ENCODE peak calls at places on chromosomes 2 and 18, in seven cellular contexts. Z, U, R, X, G, F and I are unnamed samples.

GRCh38 chr2:62309465-62310091 is 113.7 kb downstream of the B3GNT2 start:
- DNase-seq in Z (no peak), U (no peak), R (no peak), X (no peak), G (no peak), F (no peak), I (peak)

GRCh38 chr18:44564922-44565321 is 115.8 kb upstream of the SETBP1 start:
- DNase-seq in Z (peak), U (no peak), R (no peak), X (no peak), G (peak), F (no peak), I (no peak)

GRCh38 chr2:195447353-195447975 is 209.6 kb upstream of the SLC39A10 start:
- DNase-seq in Z (no peak), U (peak), R (no peak), X (no peak), G (no peak), F (no peak), I (no peak)

GRCh38 chr2:76870011-76870410 is 652.2 kb downstream of the LRRTM4 start:
- DNase-seq in Z (no peak), U (no peak), R (no peak), X (no peak), G (no peak), F (no peak), I (no peak)

GRCh38 chr2:150483532-150483931 is 3.9 kb downstream of the RND3 start:
- DNase-seq in Z (no peak), U (no peak), R (no peak), X (no peak), G (no peak), F (no peak), I (no peak)

GRCh38 chr2:200698217-200698616 is 112.4 kb downstream of the AOX1 start:
- DNase-seq in Z (no peak), U (no peak), R (no peak), X (no peak), G (no peak), F (no peak), I (no peak)

GRCh38 chr2:68837164-68837860 is 33.9 kb downstream of the BMP10 start:
- DNase-seq in Z (no peak), U (peak), R (peak), X (peak), G (peak), F (peak), I (peak)

GRCh38 chr18:5410582-5410981 is 115.1 kb upstream of the ZBTB14 start:
- DNase-seq in Z (no peak), U (no peak), R (no peak), X (no peak), G (no peak), F (no peak), I (no peak)

GRCh38 chr2:237092920-237093781 is 7.5 kb downstream of the COPS8 start:
- DNase-seq in Z (peak), U (no peak), R (no peak), X (no peak), G (peak), F (peak), I (no peak)

GRCh38 chr2:100603945-100604633 is 41.3 kb downstream of the PDCL3 start:
- DNase-seq in Z (no peak), U (no peak), R (no peak), X (no peak), G (no peak), F (no peak), I (no peak)

GRCh38 chr2:100793220-100793619 is 26.7 kb upstream of the NPAS2 start:
- DNase-seq in Z (no peak), U (no peak), R (no peak), X (no peak), G (no peak), F (no peak), I (no peak)

GRCh38 chr2:85503611-85504433 is 35.1 kb upstream of the MAT2A start:
- DNase-seq in Z (no peak), U (no peak), R (no peak), X (no peak), G (peak), F (no peak), I (peak)

GRCh38 chr2:167331636-167332232 is 443.5 kb downstream of the XIRP2 start:
- DNase-seq in Z (no peak), U (peak), R (no peak), X (no peak), G (no peak), F (no peak), I (no peak)

GRCh38 chr2:144780983-144781382 is 261.1 kb upstream of the ZEB2 start:
- DNase-seq in Z (no peak), U (no peak), R (peak), X (no peak), G (no peak), F (no peak), I (no peak)

GRCh38 chr18:47908523-47909039 is 21.9 kb downstream of the SMAD2 start:
- DNase-seq in Z (no peak), U (no peak), R (no peak), X (no peak), G (no peak), F (no peak), I (no peak)

GRCh38 chr2:159753797-159754196 is 41.5 kb downstream of the MARCHF7 start:
- DNase-seq in Z (no peak), U (no peak), R (no peak), X (no peak), G (no peak), F (no peak), I (no peak)

GRCh38 chr18:34677056-34677574 is 33.0 kb upstream of the DTNA start:
- DNase-seq in Z (no peak), U (no peak), R (no peak), X (no peak), G (no peak), F (no peak), I (no peak)

GRCh38 chr18:47397671-47398319 is 146.3 kb upstream of the SKOR2 start:
- DNase-seq in Z (no peak), U (peak), R (peak), X (no peak), G (no peak), F (peak), I (peak)

GRCh38 chr2:219440388-219441256 is 6.0 kb downstream of the SPEG start:
- DNase-seq in Z (no peak), U (no peak), R (no peak), X (no peak), G (peak), F (no peak), I (no peak)

GRCh38 chr2:38394903-38395341 is 17.8 kb upstream of the ATL2 start:
- DNase-seq in Z (peak), U (no peak), R (no peak), X (no peak), G (no peak), F (no peak), I (no peak)

GRCh38 chr2:141341444-141341843 is 789.4 kb downstream of the LRP1B start:
- DNase-seq in Z (no peak), U (no peak), R (no peak), X (no peak), G (peak), F (no peak), I (no peak)

GRCh38 chr2:23901966-23902942 is 24.7 kb downstream of the ATAD2B start:
- DNase-seq in Z (no peak), U (no peak), R (no peak), X (no peak), G (peak), F (no peak), I (peak)

GRCh38 chr2:96120991-96121390 is 4.6 kb upstream of the ADRA2B start:
- DNase-seq in Z (no peak), U (no peak), R (no peak), X (no peak), G (no peak), F (no peak), I (no peak)
- TF ChIP-seq POLR2A in Z (no peak), U (no peak), R (no peak), X (no peak), G (no peak), F (no peak), I (no peak)

DNA sequence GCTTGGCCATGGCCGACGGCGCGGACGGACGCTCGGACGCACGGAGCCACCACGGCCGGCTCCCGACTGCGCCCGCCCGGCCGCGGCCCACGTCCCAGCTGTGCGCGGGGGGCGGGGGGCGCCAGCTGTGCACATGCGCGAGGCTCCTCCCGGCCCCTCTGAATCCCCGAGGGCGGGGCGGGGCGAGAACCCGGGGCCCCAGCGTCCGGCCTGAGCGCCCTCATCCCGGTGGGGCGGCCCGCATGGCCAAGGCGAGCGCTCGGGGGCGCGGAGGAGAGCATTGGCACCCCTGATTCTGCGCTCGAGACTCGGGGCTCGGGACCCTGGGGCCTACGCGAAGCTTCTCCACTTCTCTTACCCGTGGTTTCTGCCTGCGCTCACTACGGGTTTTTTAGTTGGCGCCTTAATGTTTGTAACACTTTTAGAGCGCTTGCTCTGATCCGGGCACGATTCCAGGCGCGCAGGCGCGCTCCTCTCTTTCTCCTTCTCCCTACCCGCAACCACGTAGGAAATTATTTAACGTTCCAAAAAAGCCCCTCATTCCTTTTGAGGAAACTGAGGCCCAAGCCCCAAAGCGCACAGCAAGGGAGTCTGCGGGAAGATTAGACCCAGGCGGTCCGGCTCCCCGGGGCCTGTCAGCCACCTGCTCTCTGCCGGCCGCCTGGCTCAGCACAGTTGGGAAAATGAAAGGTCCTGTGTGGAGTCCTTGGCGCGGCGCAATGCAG is at the start of gene PXDN:
- DNase-seq in Z (peak), U (no peak), R (no peak), X (no peak), G (peak), F (no peak), I (no peak)
- TF ChIP-seq POLR2A in Z (peak), U (no peak), R (no peak), X (peak), G (peak), F (no peak), I (no peak)

DNA sequence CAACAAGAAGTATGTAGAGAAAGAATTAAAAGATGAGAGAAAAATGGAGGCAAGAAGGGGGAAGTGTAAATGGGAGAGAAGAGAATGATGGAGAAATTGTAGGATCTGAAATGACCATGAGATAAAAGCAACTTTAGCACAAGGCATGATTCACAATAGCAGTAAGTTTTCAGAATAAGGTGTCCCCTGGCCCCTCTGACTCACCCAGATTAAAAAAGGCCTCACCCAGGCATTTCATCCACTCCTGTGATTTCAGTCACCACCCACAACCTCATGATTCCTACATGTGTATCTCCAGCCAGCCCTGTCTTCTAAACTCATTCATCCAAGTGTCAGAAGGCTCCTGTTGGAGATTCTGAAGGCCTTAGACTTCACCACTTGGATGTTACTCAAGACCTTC is 56.6 kb downstream of the SP100 start:
- DNase-seq in Z (no peak), U (no peak), R (no peak), X (no peak), G (peak), F (no peak), I (no peak)
- TF ChIP-seq POLR2A in Z (no peak), U (no peak), R (no peak), X (no peak), G (no peak), F (no peak), I (no peak)

DNA sequence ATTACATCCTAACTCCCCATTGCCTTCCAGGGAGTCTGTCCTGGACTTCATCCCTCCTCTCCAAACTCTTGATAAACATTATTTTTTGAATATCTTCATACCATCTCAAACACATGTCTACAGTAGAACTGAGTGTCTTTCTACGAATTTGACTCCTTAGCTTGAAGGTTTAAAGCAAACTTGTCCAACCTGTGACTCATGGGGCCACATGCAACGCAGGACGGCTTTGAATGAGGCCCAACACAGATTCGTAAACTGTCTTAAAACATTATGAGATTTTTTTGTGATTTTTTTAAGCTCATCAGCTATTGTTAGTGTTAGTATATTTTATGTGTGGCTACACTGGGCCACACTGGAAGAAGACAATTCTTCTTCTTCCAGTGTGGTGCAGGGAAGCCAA is 98.1 kb downstream of the PARD3B start:
- DNase-seq in Z (no peak), U (no peak), R (no peak), X (no peak), G (peak), F (no peak), I (no peak)
- TF ChIP-seq POLR2A in Z (no peak), U (no peak), R (no peak), X (no peak), G (no peak), F (no peak), I (no peak)

GRCh38 chr2:239269173-239269865 is 131.5 kb downstream of the HDAC4 start:
- DNase-seq in Z (no peak), U (no peak), R (no peak), X (peak), G (no peak), F (no peak), I (no peak)

GRCh38 chr2:239267411-239267941 is 133.3 kb downstream of the HDAC4 start:
- DNase-seq in Z (peak), U (no peak), R (peak), X (peak), G (peak), F (no peak), I (peak)

GRCh38 chr2:239269959-239270358 is 130.9 kb downstream of the HDAC4 start:
- DNase-seq in Z (no peak), U (no peak), R (no peak), X (peak), G (no peak), F (no peak), I (no peak)

GRCh38 chr2:239268082-239268481 is 132.7 kb downstream of the HDAC4 start:
- DNase-seq in Z (peak), U (no peak), R (no peak), X (peak), G (no peak), F (no peak), I (no peak)

DNA sequence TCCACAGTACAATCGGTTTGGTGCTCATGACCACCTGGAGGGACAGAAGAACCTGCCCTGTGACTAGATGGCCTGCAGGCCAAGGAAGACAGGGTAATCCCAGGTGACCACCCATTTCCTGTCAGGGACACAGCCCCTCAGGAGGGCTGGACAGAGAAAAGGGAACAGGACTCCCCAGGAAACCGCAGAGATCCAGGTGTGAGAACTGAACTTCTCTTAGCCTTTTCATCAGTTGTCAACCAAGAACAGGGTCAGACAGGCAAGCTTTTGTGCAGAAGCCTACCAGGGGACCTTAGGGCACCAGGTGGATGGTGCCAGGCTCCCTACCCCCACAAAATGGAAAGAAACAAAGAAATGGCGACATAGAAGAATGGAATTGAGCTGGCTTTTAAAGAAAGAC is 132.3 kb downstream of the HDAC4 start:
- DNase-seq in Z (no peak), U (no peak), R (no peak), X (peak), G (no peak), F (no peak), I (no peak)
- TF ChIP-seq POLR2A in Z (no peak), U (no peak), R (no peak), X (no peak), G (no peak), F (no peak), I (no peak)

DNA sequence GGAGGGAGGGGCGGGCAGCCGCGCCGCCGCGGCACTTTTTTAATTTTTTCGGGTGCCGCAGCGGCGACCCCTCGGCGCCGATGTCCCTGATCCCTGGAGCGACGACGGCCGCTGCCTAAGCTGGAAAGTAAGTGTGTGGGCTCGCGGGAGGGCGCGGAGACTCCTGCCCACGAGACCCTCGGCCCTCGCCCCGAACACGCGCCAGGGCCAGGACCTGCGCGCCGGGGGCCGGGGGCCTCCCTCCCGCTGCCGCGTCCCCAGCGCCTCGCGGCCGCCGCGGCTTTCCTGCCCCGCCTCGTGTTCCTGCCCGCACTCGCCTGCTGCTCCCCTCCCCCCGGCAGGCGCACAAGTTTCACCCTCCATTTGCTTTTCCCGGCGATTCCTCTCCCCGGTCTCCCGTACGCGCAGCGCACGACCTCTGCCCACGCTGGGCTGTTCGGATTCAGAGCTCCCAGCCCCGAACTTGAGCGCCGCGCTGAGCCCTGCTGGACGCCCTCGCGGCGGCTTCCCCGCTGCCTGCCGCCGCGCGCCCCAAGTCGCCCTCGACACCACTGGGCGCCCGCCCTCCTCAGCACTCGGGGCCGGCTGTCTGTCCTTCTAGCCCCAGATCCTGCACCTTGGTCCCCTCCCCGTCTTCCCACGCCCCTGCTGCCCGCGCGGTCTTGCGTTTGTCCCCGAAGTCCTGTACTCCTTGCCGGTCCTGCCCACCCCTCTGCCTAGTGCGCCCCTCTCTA is 507 bp downstream of the PKP4 start:
- DNase-seq in Z (peak), U (peak), R (peak), X (peak), G (peak), F (peak), I (peak)
- TF ChIP-seq POLR2A in Z (no peak), U (peak), R (peak), X (no peak), G (no peak), F (peak), I (no peak)

GRCh38 chr18:36187138-36187825 is at the start of gene MOCOS:
- DNase-seq in Z (peak), U (peak), R (peak), X (peak), G (peak), F (peak), I (peak)
- TF ChIP-seq POLR2A in Z (peak), U (peak), R (peak), X (peak), G (peak), F (peak), I (no peak)

GRCh38 chr2:177165103-177165583 is 47.5 kb upstream of the HNRNPA3 start:
- DNase-seq in Z (no peak), U (no peak), R (no peak), X (peak), G (peak), F (no peak), I (peak)

GRCh38 chr2:177164584-177165052 is 48.0 kb upstream of the HNRNPA3 start:
- DNase-seq in Z (peak), U (peak), R (peak), X (peak), G (peak), F (peak), I (peak)

GRCh38 chr2:177169810-177170514 is 42.6 kb upstream of the HNRNPA3 start:
- DNase-seq in Z (peak), U (peak), R (no peak), X (no peak), G (no peak), F (no peak), I (no peak)

GRCh38 chr2:177164131-177164530 is 48.5 kb upstream of the HNRNPA3 start:
- DNase-seq in Z (no peak), U (no peak), R (no peak), X (no peak), G (no peak), F (no peak), I (no peak)

DNA sequence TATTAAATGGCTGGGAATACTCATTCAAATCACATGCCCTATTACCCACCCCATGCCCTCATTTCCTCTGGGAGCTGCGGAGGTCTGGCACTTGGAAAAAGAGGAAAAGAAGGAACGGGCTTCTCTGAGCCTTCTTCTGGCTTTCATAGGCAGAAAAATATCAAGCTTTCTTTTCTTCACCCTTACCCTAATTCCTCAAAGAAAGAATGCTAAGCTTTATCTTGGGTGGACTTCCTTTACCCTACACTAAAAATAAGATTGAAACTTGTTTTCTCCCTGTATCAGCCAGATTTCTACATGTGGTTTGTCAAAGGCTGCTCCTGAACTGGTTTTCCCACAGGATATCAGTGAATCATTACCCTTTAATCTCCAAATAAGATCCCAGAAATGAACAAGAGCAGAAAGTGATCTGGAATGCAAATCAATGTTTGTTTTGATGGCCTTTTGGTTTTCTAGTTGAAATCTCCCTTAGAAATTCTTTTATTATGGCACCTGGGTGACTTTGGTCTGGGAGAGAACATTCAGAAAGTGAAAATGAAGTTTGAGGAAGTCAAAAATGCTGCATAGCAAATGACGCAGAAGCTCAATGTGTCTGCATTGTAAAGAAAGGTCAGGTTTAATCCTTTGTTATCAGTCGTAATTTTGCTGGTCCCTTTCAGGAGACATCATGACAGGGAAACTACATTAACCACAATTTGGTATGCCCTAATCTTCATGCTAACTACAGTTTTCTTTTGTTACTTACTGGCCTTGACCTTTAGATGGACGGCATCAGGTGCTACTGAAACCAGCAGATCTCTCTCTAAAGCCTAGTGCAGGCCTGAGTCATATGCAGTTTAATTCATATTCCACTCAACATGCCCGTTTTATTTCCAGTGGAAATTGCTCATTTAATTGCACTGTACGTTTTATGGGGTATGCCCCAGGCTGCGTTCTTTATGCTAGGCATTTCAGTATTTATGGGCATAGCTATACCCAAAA is 46.6 kb upstream of the HNRNPA3 start:
- DNase-seq in Z (no peak), U (peak), R (no peak), X (no peak), G (peak), F (no peak), I (no peak)
- TF ChIP-seq POLR2A in Z (no peak), U (no peak), R (no peak), X (no peak), G (no peak), F (no peak), I (no peak)